ENCODE peak calls at places on chromosomes 11 and 22, in seven cellular contexts. One of them, this sample, is unnamed.

GRCh38 chr22:48894064-48894671 is 933.5 kb downstream of the BRD1 start:
- DNase-seq in psoas muscle: no peak
- DNase-seq in Calu3: no peak
- DNase-seq in RWPE1: no peak
- DNase-seq in activated CD8-positive, alpha-beta T cell treated with anti-CD3 and anti-CD28 coated beads for 36 hours: peak
- DNase-seq in A549: peak
- DNase-seq in GM06990: no peak
- DNase-seq in this sample: no peak

GRCh38 chr22:29116397-29117123 is 43.7 kb downstream of the KREMEN1 start:
- DNase-seq in activated CD8-positive, alpha-beta T cell treated with anti-CD3 and anti-CD28 coated beads for 36 hours: peak
- DNase-seq in psoas muscle: no peak
- DNase-seq in GM06990: no peak
- DNase-seq in Calu3: no peak
- DNase-seq in RWPE1: no peak
- DNase-seq in A549: no peak
- DNase-seq in this sample: no peak

GRCh38 chr22:29346659-29347058 is 31.2 kb upstream of the RASL10A start:
- DNase-seq in A549: no peak
- DNase-seq in RWPE1: no peak
- DNase-seq in activated CD8-positive, alpha-beta T cell treated with anti-CD3 and anti-CD28 coated beads for 36 hours: no peak
- DNase-seq in GM06990: no peak
- DNase-seq in Calu3: no peak
- DNase-seq in psoas muscle: peak
- DNase-seq in this sample: no peak

GRCh38 chr11:128058580-128059208 is 528.7 kb downstream of the ETS1 start:
- DNase-seq in A549: no peak
- DNase-seq in RWPE1: no peak
- DNase-seq in psoas muscle: no peak
- DNase-seq in Calu3: no peak
- DNase-seq in activated CD8-positive, alpha-beta T cell treated with anti-CD3 and anti-CD28 coated beads for 36 hours: no peak
- DNase-seq in GM06990: no peak
- DNase-seq in this sample: no peak

GRCh38 chr11:105935791-105936190 is 86.2 kb downstream of the MSANTD4 start:
- DNase-seq in Calu3: peak
- DNase-seq in GM06990: no peak
- DNase-seq in activated CD8-positive, alpha-beta T cell treated with anti-CD3 and anti-CD28 coated beads for 36 hours: no peak
- DNase-seq in psoas muscle: no peak
- DNase-seq in RWPE1: peak
- DNase-seq in A549: no peak
- DNase-seq in this sample: no peak

GRCh38 chr11:121414141-121414918 is 37.8 kb upstream of the SORL1 start:
- DNase-seq in Calu3: no peak
- DNase-seq in activated CD8-positive, alpha-beta T cell treated with anti-CD3 and anti-CD28 coated beads for 36 hours: no peak
- DNase-seq in RWPE1: no peak
- DNase-seq in psoas muscle: no peak
- DNase-seq in A549: no peak
- DNase-seq in GM06990: no peak
- DNase-seq in this sample: no peak

GRCh38 chr11:88680806-88681205 is 343.3 kb upstream of the CTSC start:
- DNase-seq in Calu3: no peak
- DNase-seq in activated CD8-positive, alpha-beta T cell treated with anti-CD3 and anti-CD28 coated beads for 36 hours: no peak
- DNase-seq in A549: no peak
- DNase-seq in GM06990: no peak
- DNase-seq in RWPE1: peak
- DNase-seq in psoas muscle: no peak
- DNase-seq in this sample: no peak

GRCh38 chr11:108672113-108672512 is 7.2 kb downstream of the DDX10 start:
- DNase-seq in psoas muscle: no peak
- DNase-seq in A549: no peak
- DNase-seq in RWPE1: no peak
- DNase-seq in Calu3: no peak
- DNase-seq in GM06990: no peak
- DNase-seq in activated CD8-positive, alpha-beta T cell treated with anti-CD3 and anti-CD28 coated beads for 36 hours: no peak
- DNase-seq in this sample: no peak

GRCh38 chr11:3156282-3156660 is 8.8 kb downstream of the OSBPL5 start:
- DNase-seq in A549: no peak
- DNase-seq in RWPE1: no peak
- DNase-seq in GM06990: no peak
- DNase-seq in psoas muscle: peak
- DNase-seq in activated CD8-positive, alpha-beta T cell treated with anti-CD3 and anti-CD28 coated beads for 36 hours: no peak
- DNase-seq in Calu3: no peak
- DNase-seq in this sample: no peak

GRCh38 chr11:124837491-124837856 is 27.8 kb upstream of the ROBO3 start:
- DNase-seq in Calu3: peak
- DNase-seq in RWPE1: peak
- DNase-seq in GM06990: no peak
- DNase-seq in psoas muscle: no peak
- DNase-seq in A549: peak
- DNase-seq in activated CD8-positive, alpha-beta T cell treated with anti-CD3 and anti-CD28 coated beads for 36 hours: peak
- DNase-seq in this sample: peak

GRCh38 chr22:45009881-45010531 is at the start of gene PHF21B:
- DNase-seq in RWPE1: peak
- DNase-seq in activated CD8-positive, alpha-beta T cell treated with anti-CD3 and anti-CD28 coated beads for 36 hours: peak
- DNase-seq in GM06990: peak
- DNase-seq in psoas muscle: peak
- DNase-seq in Calu3: peak
- DNase-seq in A549: peak
- DNase-seq in this sample: peak

GRCh38 chr11:14228356-14228755 is 130.6 kb downstream of the RRAS2 start:
- DNase-seq in RWPE1: no peak
- DNase-seq in psoas muscle: no peak
- DNase-seq in activated CD8-positive, alpha-beta T cell treated with anti-CD3 and anti-CD28 coated beads for 36 hours: no peak
- DNase-seq in GM06990: no peak
- DNase-seq in A549: no peak
- DNase-seq in Calu3: no peak
- DNase-seq in this sample: no peak

GRCh38 chr11:104916442-104916841 is 18.2 kb upstream of the CASP12 start:
- DNase-seq in psoas muscle: no peak
- DNase-seq in GM06990: no peak
- DNase-seq in Calu3: no peak
- DNase-seq in activated CD8-positive, alpha-beta T cell treated with anti-CD3 and anti-CD28 coated beads for 36 hours: no peak
- DNase-seq in RWPE1: no peak
- DNase-seq in A549: no peak
- DNase-seq in this sample: no peak

GRCh38 chr11:86676533-86677154 is 4.2 kb upstream of the ME3 start:
- DNase-seq in RWPE1: no peak
- DNase-seq in Calu3: no peak
- DNase-seq in psoas muscle: no peak
- DNase-seq in activated CD8-positive, alpha-beta T cell treated with anti-CD3 and anti-CD28 coated beads for 36 hours: no peak
- DNase-seq in GM06990: no peak
- DNase-seq in A549: no peak
- DNase-seq in this sample: no peak

GRCh38 chr22:42977574-42977973 is 37.4 kb downstream of the PACSIN2 start:
- DNase-seq in GM06990: no peak
- DNase-seq in activated CD8-positive, alpha-beta T cell treated with anti-CD3 and anti-CD28 coated beads for 36 hours: no peak
- DNase-seq in A549: no peak
- DNase-seq in RWPE1: no peak
- DNase-seq in Calu3: no peak
- DNase-seq in psoas muscle: no peak
- DNase-seq in this sample: no peak

GRCh38 chr11:70577948-70578347 is 179.6 kb downstream of the CTTN start:
- DNase-seq in RWPE1: no peak
- DNase-seq in Calu3: no peak
- DNase-seq in A549: no peak
- DNase-seq in GM06990: no peak
- DNase-seq in activated CD8-positive, alpha-beta T cell treated with anti-CD3 and anti-CD28 coated beads for 36 hours: no peak
- DNase-seq in psoas muscle: peak
- DNase-seq in this sample: no peak

GRCh38 chr22:31344369-31345330 is 1.5 kb downstream of the PATZ1 start:
- DNase-seq in GM06990: peak
- DNase-seq in psoas muscle: peak
- DNase-seq in A549: no peak
- DNase-seq in activated CD8-positive, alpha-beta T cell treated with anti-CD3 and anti-CD28 coated beads for 36 hours: peak
- DNase-seq in Calu3: no peak
- DNase-seq in RWPE1: no peak
- DNase-seq in this sample: no peak

GRCh38 chr11:59666969-59667368 is 1.9 kb downstream of the PATL1 start:
- DNase-seq in psoas muscle: no peak
- DNase-seq in GM06990: no peak
- DNase-seq in RWPE1: no peak
- DNase-seq in activated CD8-positive, alpha-beta T cell treated with anti-CD3 and anti-CD28 coated beads for 36 hours: no peak
- DNase-seq in A549: no peak
- DNase-seq in Calu3: no peak
- DNase-seq in this sample: no peak

GRCh38 chr11:46857666-46858065 is 11.6 kb upstream of the CKAP5 start:
- DNase-seq in RWPE1: no peak
- DNase-seq in psoas muscle: no peak
- DNase-seq in A549: no peak
- DNase-seq in GM06990: no peak
- DNase-seq in activated CD8-positive, alpha-beta T cell treated with anti-CD3 and anti-CD28 coated beads for 36 hours: no peak
- DNase-seq in Calu3: no peak
- DNase-seq in this sample: no peak

GRCh38 chr11:38019072-38019775 is 1421.2 kb upstream of the RAG2 start:
- DNase-seq in psoas muscle: no peak
- DNase-seq in activated CD8-positive, alpha-beta T cell treated with anti-CD3 and anti-CD28 coated beads for 36 hours: no peak
- DNase-seq in RWPE1: peak
- DNase-seq in Calu3: peak
- DNase-seq in GM06990: no peak
- DNase-seq in A549: no peak
- DNase-seq in this sample: no peak
- TF ChIP-seq CTCF in psoas muscle: no peak
- TF ChIP-seq CTCF in activated CD8-positive, alpha-beta T cell treated with anti-CD3 and anti-CD28 coated beads for 36 hours: no peak
- TF ChIP-seq CTCF in RWPE1: no peak
- TF ChIP-seq CTCF in Calu3: no peak
- TF ChIP-seq CTCF in GM06990: no peak
- TF ChIP-seq CTCF in A549: no peak
- TF ChIP-seq CTCF in this sample: peak

GRCh38 chr11:115503083-115503885 is 931 bp downstream of the CADM1 start:
- DNase-seq in GM06990: peak
- DNase-seq in Calu3: peak
- DNase-seq in activated CD8-positive, alpha-beta T cell treated with anti-CD3 and anti-CD28 coated beads for 36 hours: peak
- DNase-seq in psoas muscle: peak
- DNase-seq in RWPE1: no peak
- DNase-seq in A549: peak
- DNase-seq in this sample: peak
- TF ChIP-seq CTCF in GM06990: peak
- TF ChIP-seq CTCF in Calu3: no peak
- TF ChIP-seq CTCF in activated CD8-positive, alpha-beta T cell treated with anti-CD3 and anti-CD28 coated beads for 36 hours: no peak
- TF ChIP-seq CTCF in psoas muscle: peak
- TF ChIP-seq CTCF in RWPE1: peak
- TF ChIP-seq CTCF in A549: peak
- TF ChIP-seq CTCF in this sample: peak

DNA sequence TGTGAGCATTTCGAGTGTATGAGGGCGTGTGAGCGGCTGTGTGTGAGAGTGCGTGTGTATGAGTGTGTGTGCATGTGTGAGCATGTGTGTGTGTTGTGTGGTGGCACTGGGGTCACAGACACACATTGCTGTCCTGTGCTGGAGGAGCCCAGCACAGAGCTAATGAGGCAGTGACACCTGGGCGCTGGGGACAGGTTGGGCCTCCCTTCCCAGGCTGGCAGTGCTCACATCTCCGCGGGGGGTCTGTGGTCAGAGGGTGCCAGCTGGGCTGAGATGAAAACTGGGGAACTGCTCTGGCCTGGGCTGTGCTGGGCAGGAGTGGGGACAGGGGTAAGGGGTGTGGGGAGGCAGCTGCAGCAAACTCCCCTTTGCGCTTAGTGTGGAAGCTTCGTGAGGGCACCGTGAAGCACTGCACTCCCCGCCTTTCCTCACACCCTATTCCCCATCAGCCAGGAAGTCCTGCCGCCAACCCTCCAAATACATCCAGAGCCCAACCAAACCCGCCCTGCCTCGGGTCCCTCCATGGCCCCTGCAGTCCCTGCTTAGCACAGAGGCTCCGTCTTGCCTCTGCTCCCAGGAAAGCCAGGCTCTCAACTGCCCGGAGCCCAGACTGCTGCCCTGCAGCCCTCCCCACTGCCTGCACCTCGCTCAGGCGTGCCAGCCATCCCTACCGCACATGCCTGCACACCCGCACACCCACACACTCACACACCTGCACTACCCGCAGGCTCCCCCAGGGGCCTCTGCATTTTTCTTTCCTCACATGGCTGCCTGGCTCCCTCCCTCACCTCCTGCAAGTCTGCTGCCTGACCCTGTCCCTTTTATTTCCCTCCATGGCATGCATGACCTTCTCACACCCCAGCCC is 62.0 kb upstream of the THY1 start:
- DNase-seq in A549: no peak
- DNase-seq in GM06990: no peak
- DNase-seq in RWPE1: no peak
- DNase-seq in activated CD8-positive, alpha-beta T cell treated with anti-CD3 and anti-CD28 coated beads for 36 hours: peak
- DNase-seq in psoas muscle: no peak
- DNase-seq in Calu3: no peak
- DNase-seq in this sample: no peak
- TF ChIP-seq CTCF in A549: no peak
- TF ChIP-seq CTCF in GM06990: peak
- TF ChIP-seq CTCF in RWPE1: no peak
- TF ChIP-seq CTCF in activated CD8-positive, alpha-beta T cell treated with anti-CD3 and anti-CD28 coated beads for 36 hours: no peak
- TF ChIP-seq CTCF in psoas muscle: no peak
- TF ChIP-seq CTCF in Calu3: no peak
- TF ChIP-seq CTCF in this sample: peak

DNA sequence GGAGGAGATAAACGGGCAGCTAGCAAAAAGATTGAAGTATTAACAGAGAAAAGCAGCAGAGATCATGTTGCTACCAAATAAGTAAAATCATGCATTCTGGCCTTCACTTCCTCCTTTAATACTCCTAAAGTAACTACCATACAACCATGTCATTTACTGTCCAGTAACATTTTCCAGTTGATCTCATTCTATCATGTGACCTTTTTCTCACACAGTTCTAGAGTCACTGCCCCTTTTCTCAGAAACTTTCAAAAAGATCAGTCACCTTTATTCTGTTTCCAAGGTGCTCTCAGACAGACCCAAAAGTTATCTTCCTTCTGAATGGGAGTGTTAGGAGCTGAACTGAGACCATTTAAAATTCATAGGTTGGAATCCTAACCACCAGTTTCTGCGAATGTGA is 984.4 kb downstream of the FAM181B start:
- DNase-seq in GM06990: no peak
- DNase-seq in activated CD8-positive, alpha-beta T cell treated with anti-CD3 and anti-CD28 coated beads for 36 hours: no peak
- DNase-seq in RWPE1: no peak
- DNase-seq in Calu3: no peak
- DNase-seq in psoas muscle: no peak
- DNase-seq in A549: no peak
- DNase-seq in this sample: no peak
- TF ChIP-seq CTCF in GM06990: no peak
- TF ChIP-seq CTCF in activated CD8-positive, alpha-beta T cell treated with anti-CD3 and anti-CD28 coated beads for 36 hours: no peak
- TF ChIP-seq CTCF in RWPE1: no peak
- TF ChIP-seq CTCF in Calu3: no peak
- TF ChIP-seq CTCF in psoas muscle: no peak
- TF ChIP-seq CTCF in A549: no peak
- TF ChIP-seq CTCF in this sample: no peak